ENCODE peak calls at places on chromosomes 4 and X, in five cellular contexts. J is COR-L47, P is B cell, L is T-helper 22 cell, Q is T-helper 1 cell. C is an unnamed sample.

GRCh38 chr4:83536649-83537352 is 893 bp downstream of the GPAT3 start:
- DNase-seq in J (no peak), P (peak), L (no peak), Q (no peak), C (no peak)

GRCh38 chr4:125283702-125284279 is 31.0 kb upstream of the FAT4 start:
- DNase-seq in J (no peak), P (no peak), L (no peak), Q (no peak), C (no peak)

GRCh38 chrX:103640401-103641155 is 11.8 kb downstream of the TCEAL1 start:
- DNase-seq in J (no peak), P (no peak), L (no peak), Q (no peak), C (no peak)

GRCh38 chr4:9979101-9979815 is 42.0 kb downstream of the SLC2A9 start:
- DNase-seq in J (peak), P (no peak), L (no peak), Q (no peak), C (peak)

GRCh38 chrX:78957768-78958130 is 12.6 kb downstream of the P2RY10 start:
- DNase-seq in J (no peak), P (no peak), L (no peak), Q (no peak), C (no peak)

GRCh38 chr4:6727081-6727942 is 11.3 kb downstream of the BLOC1S4 start:
- DNase-seq in J (no peak), P (no peak), L (no peak), Q (no peak), C (no peak)

GRCh38 chr4:140092094-140092820 is 61.7 kb downstream of the MAML3 start:
- DNase-seq in J (peak), P (no peak), L (no peak), Q (no peak), C (peak)

GRCh38 chrX:30618160-30618765 is 35.0 kb upstream of the GK start:
- DNase-seq in J (no peak), P (no peak), L (no peak), Q (no peak), C (no peak)

GRCh38 chr4:183335369-183335940 is 13.2 kb upstream of the CLDN24 start:
- DNase-seq in J (no peak), P (no peak), L (no peak), Q (no peak), C (no peak)

GRCh38 chr4:6771229-6771671 is 11.3 kb upstream of the KIAA0232 start:
- DNase-seq in J (no peak), P (no peak), L (no peak), Q (no peak), C (no peak)

GRCh38 chrX:82038793-82039192 is 836.9 kb downstream of the SH3BGRL start:
- DNase-seq in J (no peak), P (no peak), L (no peak), Q (no peak), C (no peak)

GRCh38 chr4:112214397-112215264 is 17.0 kb upstream of the AP1AR start:
- DNase-seq in J (peak), P (peak), L (no peak), Q (no peak), C (peak)

GRCh38 chr4:75251547-75251946 is 262.7 kb downstream of the RCHY1 start:
- DNase-seq in J (no peak), P (peak), L (no peak), Q (no peak), C (no peak)

GRCh38 chr4:84366111-84366510 is 133.0 kb downstream of the NKX6-1 start:
- DNase-seq in J (no peak), P (no peak), L (no peak), Q (no peak), C (peak)

GRCh38 chr4:4270529-4270928 is 19.4 kb downstream of the LYAR start:
- DNase-seq in J (no peak), P (no peak), L (no peak), Q (no peak), C (no peak)

GRCh38 chr4:16757080-16757521 is 141.3 kb downstream of the LDB2 start:
- DNase-seq in J (no peak), P (no peak), L (no peak), Q (no peak), C (no peak)

GRCh38 chr4:186840222-186840701 is 116.6 kb upstream of the FAT1 start:
- DNase-seq in J (no peak), P (no peak), L (no peak), Q (no peak), C (no peak)

GRCh38 chr4:37998225-37998624 is 38.0 kb downstream of the PTTG2 start:
- DNase-seq in J (no peak), P (no peak), L (no peak), Q (no peak), C (no peak)

GRCh38 chrX:131617182-131617581 is 73.3 kb downstream of the OR13H1 start:
- DNase-seq in J (no peak), P (no peak), L (no peak), Q (no peak), C (no peak)

GRCh38 chr4:150411527-150411926 is 170.4 kb upstream of the MAB21L2 start:
- DNase-seq in J (no peak), P (no peak), L (no peak), Q (no peak), C (peak)

GRCh38 chr4:102217775-102218174 is 127.5 kb downstream of the SLC39A8 start:
- DNase-seq in J (no peak), P (no peak), L (no peak), Q (no peak), C (no peak)

GRCh38 chrX:97131886-97132285 is 248.2 kb downstream of the RPA4 start:
- DNase-seq in J (no peak), P (no peak), L (no peak), Q (no peak), C (no peak)

GRCh38 chr4:74456849-74457395 is 12.0 kb downstream of the AREG start:
- DNase-seq in J (no peak), P (no peak), L (no peak), Q (no peak), C (no peak)

GRCh38 chrX:44914532-44915198 is 41.7 kb downstream of the KDM6A start:
- DNase-seq in J (no peak), P (no peak), L (no peak), Q (no peak), C (no peak)

GRCh38 chrX:49192722-49193328 is 6.7 kb upstream of the PRICKLE3 start:
- DNase-seq in J (no peak), P (no peak), L (no peak), Q (no peak), C (peak)

GRCh38 chr4:6917445-6918241 is 8.0 kb downstream of the TBC1D14 start:
- DNase-seq in J (peak), P (peak), L (no peak), Q (no peak), C (peak)

GRCh38 chr4:139453041-139453370 is 915 bp upstream of the RAB33B start:
- DNase-seq in J (peak), P (peak), L (peak), Q (peak), C (peak)

GRCh38 chrX:108584617-108585211 is 145.1 kb downstream of the COL4A5 start:
- DNase-seq in J (no peak), P (no peak), L (no peak), Q (no peak), C (peak)

GRCh38 chr4:152679414-152680281 is at the start of gene TMEM154:
- DNase-seq in J (peak), P (peak), L (peak), Q (peak), C (peak)

GRCh38 chr4:72286185-72286584 is 254.4 kb downstream of the NPFFR2 start:
- DNase-seq in J (no peak), P (no peak), L (no peak), Q (no peak), C (peak)

GRCh38 chrX:153818571-153819397 is 11.6 kb downstream of the PDZD4 start:
- DNase-seq in J (peak), P (peak), L (peak), Q (peak), C (peak)

C was measured in NCI-H2081.